ENCODE peak calls at places on chromosomes 11 and 22, in four cellular contexts. I, E, Y and Q are unnamed samples.

GRCh38 chr11:33329705-33330329 is 72.6 kb downstream of the HIPK3 start:
- DNase-seq in Y (peak), E (peak), I (peak), Q (peak)

GRCh38 chr22:44407404-44408226 is 90.4 kb downstream of the RTL6 start:
- DNase-seq in E (no peak), I (no peak), Y (no peak), Q (no peak)

GRCh38 chr11:17392872-17393271 is 4.4 kb upstream of the KCNJ11 start:
- DNase-seq in Y (no peak), I (no peak), E (no peak), Q (no peak)

GRCh38 chr11:130766650-130767297 is 149.5 kb downstream of the SNX19 start:
- DNase-seq in I (no peak), Y (no peak), E (no peak), Q (no peak)

GRCh38 chr22:42994917-42995562 is 19.9 kb downstream of the PACSIN2 start:
- DNase-seq in E (no peak), Y (peak), I (no peak), Q (no peak)

GRCh38 chr22:38172489-38173155 is 9.0 kb downstream of the PLA2G6 start:
- DNase-seq in Y (no peak), E (peak), I (peak), Q (peak)

GRCh38 chr11:69138265-69138664 is 17.5 kb upstream of the SMIM38 start:
- DNase-seq in E (no peak), I (no peak), Y (peak), Q (no peak)

GRCh38 chr11:122817121-122817520 is 21.2 kb upstream of the CRTAM start:
- DNase-seq in Y (no peak), E (no peak), I (no peak), Q (no peak)

GRCh38 chr11:45144126-45145082 is 2.0 kb upstream of the PRDM11 start:
- DNase-seq in I (no peak), E (no peak), Y (no peak), Q (no peak)

GRCh38 chr22:39148024-39148726 is 4.3 kb downstream of the CBX7 start:
- DNase-seq in Y (no peak), E (no peak), I (no peak), Q (no peak)

GRCh38 chr11:96964661-96965060 is 574.8 kb downstream of the JRKL start:
- DNase-seq in E (no peak), I (no peak), Y (peak), Q (no peak)

GRCh38 chr22:50576070-50576469 is 2.2 kb downstream of the CPT1B start:
- DNase-seq in E (no peak), Y (peak), I (no peak), Q (no peak)

GRCh38 chr11:29119116-29119515 is 897.7 kb downstream of the KCNA4 start:
- DNase-seq in Y (peak), E (no peak), I (no peak), Q (no peak)

GRCh38 chr11:131370090-131370751 is at the start of gene NTM:
- DNase-seq in I (no peak), E (no peak), Y (peak), Q (no peak)

GRCh38 chr11:121473064-121473777 is 20.5 kb upstream of the SORL1-AS1 start:
- DNase-seq in Y (no peak), E (no peak), I (no peak), Q (no peak)

GRCh38 chr11:62545437-62546243 is 966 bp downstream of the AHNAK start:
- DNase-seq in I (no peak), E (peak), Y (peak), Q (peak)

GRCh38 chr11:86818466-86819282 is 18.3 kb downstream of the PRSS23 start:
- DNase-seq in I (no peak), E (peak), Y (peak), Q (no peak)

GRCh38 chr22:22803285-22803853 is 84.2 kb upstream of the IGLL5 start:
- DNase-seq in Y (no peak), I (no peak), E (no peak), Q (no peak)

GRCh38 chr11:22432331-22433065 is 94.3 kb downstream of the SLC17A6 start:
- DNase-seq in Y (peak), E (no peak), I (no peak), Q (no peak)

GRCh38 chr11:121661796-121662508 is 209.2 kb upstream of the SORL1-AS1 start:
- DNase-seq in Y (peak), E (no peak), I (no peak), Q (no peak)

GRCh38 chr11:112227002-112227401 is 774 bp downstream of the PTS start:
- DNase-seq in E (no peak), I (no peak), Y (peak), Q (no peak)

GRCh38 chr11:72918825-72919224 is 104.6 kb downstream of the ATG16L2 start:
- DNase-seq in E (no peak), I (no peak), Y (no peak), Q (no peak)

GRCh38 chr22:44439356-44440223 is 58.4 kb downstream of the RTL6 start:
- DNase-seq in I (no peak), Y (no peak), E (no peak), Q (no peak)

GRCh38 chr11:28077524-28077923 is 30.4 kb downstream of the KIF18A start:
- DNase-seq in I (no peak), E (no peak), Y (no peak), Q (no peak)